ENCODE peak calls at places on chromosomes 1 and 21, in seven cellular contexts. L, S, N, D, W, Y and R are unnamed samples.

GRCh38 chr1:156121441-156121840 is 6.9 kb downstream of the LMNA start:
- DNase-seq in D (no peak), W (no peak), S (no peak), L (no peak), Y (no peak), N (no peak), R (no peak)

GRCh38 chr21:37427221-37427620 is 60.6 kb downstream of the DYRK1A start:
- DNase-seq in L (no peak), Y (no peak), N (no peak), D (no peak), W (no peak), S (no peak), R (no peak)

GRCh38 chr1:86205741-86206140 is 49.2 kb upstream of the COL24A1 start:
- DNase-seq in D (no peak), W (no peak), N (no peak), S (no peak), Y (no peak), L (no peak), R (no peak)

GRCh38 chr1:245488346-245489110 is 333.7 kb downstream of the KIF26B start:
- DNase-seq in D (no peak), N (no peak), W (no peak), Y (no peak), S (no peak), L (no peak), R (no peak)

GRCh38 chr1:216750031-216750627 is 26.9 kb upstream of the ESRRG start:
- DNase-seq in D (peak; percentile 33), S (no peak), L (peak; percentile 30), Y (no peak), N (peak; percentile 37), W (no peak), R (no peak)

GRCh38 chr1:224459936-224460335 is 25.3 kb upstream of the WDR26 start:
- DNase-seq in L (no peak), Y (no peak), S (no peak), N (no peak), D (no peak), W (no peak), R (no peak)

GRCh38 chr1:83100133-83100532 is 898.8 kb downstream of the TTLL7 start:
- DNase-seq in N (no peak), W (no peak), L (no peak), Y (no peak), D (no peak), S (no peak), R (no peak)

GRCh38 chr1:1631793-1632420 is at the start of gene MMP23B:
- DNase-seq in L (peak; percentile 44), D (peak; percentile 38), W (no peak), S (no peak), Y (peak; percentile 71), N (no peak), R (no peak)

GRCh38 chr1:186559601-186560116 is 98.7 kb upstream of the PDC start:
- DNase-seq in N (no peak), D (no peak), S (no peak), W (no peak), Y (no peak), L (no peak), R (no peak)

GRCh38 chr1:231679109-231679508 is 52.5 kb downstream of the DISC1 start:
- DNase-seq in Y (no peak), N (no peak), D (no peak), L (no peak), W (no peak), S (no peak), R (no peak)

GRCh38 chr1:11072216-11072917 is 12.5 kb upstream of the SRM start:
- DNase-seq in L (no peak), D (no peak), N (no peak), W (no peak), S (no peak), Y (no peak), R (no peak)

GRCh38 chr1:109185357-109185756 is 28.4 kb upstream of the SARS1 start:
- DNase-seq in D (no peak), Y (no peak), W (peak; percentile 73), N (no peak), L (no peak), S (no peak), R (no peak)

GRCh38 chr1:199704231-199704630 is 323.3 kb upstream of the NR5A2 start:
- DNase-seq in W (no peak), D (no peak), S (no peak), L (no peak), Y (no peak), N (no peak), R (no peak)

GRCh38 chr21:36203603-36203889 is 46.9 kb downstream of the DOP1B start:
- DNase-seq in D (peak; percentile 62), W (no peak), S (peak; percentile 49), Y (no peak), L (no peak), N (peak; percentile 43), R (no peak)

DNA sequence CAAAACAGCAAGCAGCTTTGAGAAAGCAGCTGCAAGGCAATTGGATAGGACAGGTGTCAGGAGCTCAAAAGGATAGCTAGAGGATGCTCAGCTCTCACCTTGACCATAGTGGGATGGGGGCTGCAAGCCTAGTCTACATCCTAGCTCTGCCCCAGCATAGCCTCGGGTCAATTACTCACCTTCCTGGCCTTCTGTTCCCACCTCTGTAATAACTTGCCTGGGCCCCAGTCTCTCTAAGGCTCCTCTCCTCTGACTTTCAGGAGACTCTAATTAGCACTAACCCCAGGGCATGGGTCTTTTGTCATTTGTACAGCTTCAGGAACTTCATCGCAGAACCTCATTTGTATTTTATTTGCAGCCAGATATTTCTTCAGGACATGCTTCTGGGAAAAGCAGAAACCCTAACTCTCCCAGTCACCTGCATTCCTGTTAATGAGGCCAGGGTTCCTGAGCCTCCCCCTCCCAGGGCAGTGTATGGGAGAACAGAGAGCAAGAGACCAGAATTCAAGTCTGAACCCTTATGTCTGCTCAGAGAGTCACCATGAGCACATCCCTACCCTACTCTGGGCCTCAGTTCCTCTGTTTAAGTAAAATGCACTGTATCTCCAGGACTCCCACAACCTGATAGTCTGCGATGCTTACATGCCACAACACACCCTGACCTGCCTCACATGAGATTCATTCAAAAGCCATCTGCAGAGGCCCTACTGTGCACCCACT is 108.1 kb downstream of the MATN1 start:
- DNase-seq in Y (no peak), L (no peak), N (no peak), W (no peak), S (no peak), D (no peak), R (peak; percentile 43)
- TF ChIP-seq POLR2A in Y (no peak), L (no peak), N (no peak), W (no peak), S (no peak), D (no peak), R (no peak)

DNA sequence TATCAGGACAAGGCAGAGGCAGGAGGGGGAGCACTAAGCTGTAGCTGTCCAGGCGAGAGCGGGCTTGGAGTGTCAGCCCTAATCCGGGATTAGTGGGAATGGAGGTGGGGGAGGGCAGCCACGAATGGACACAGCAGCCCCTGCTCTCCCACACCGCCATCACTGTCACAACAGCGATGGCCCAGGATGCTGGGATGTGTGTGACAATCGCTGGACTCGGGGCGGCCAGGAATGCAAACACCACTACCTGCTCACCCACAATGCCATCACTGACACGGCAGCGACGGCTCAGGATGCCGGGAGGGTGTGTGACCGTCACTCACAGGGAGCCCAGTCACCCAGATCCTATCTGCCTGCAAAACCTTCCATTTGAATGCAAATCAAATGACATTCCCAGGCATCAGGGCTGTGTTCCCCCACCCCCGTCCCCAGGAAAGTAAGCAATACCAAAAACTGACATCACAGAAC is 2.8 kb downstream of the C2CD2 start:
- DNase-seq in N (no peak), L (no peak), W (no peak), D (no peak), Y (no peak), S (no peak), R (no peak)
- H3K4me3 ChIP-seq in N (no peak overlapping the region), L (no peak overlapping the region), W (no peak overlapping the region), D (no peak overlapping the region), Y (no peak overlapping the region), S (no peak overlapping the region), R (no peak overlapping the region)

GRCh38 chr1:151176514-151177045 is 799 bp upstream of the TMOD4 start:
- DNase-seq in L (no peak), W (no peak), S (no peak), N (no peak), Y (no peak), D (no peak), R (no peak)

GRCh38 chr1:151175036-151175741 is 592 bp downstream of the TMOD4 start:
- DNase-seq in L (no peak), N (no peak), W (no peak), S (no peak), D (no peak), Y (no peak), R (no peak)

GRCh38 chr1:151171190-151171589 is 4.6 kb downstream of the TMOD4 start:
- DNase-seq in D (no peak), L (no peak), W (no peak), S (no peak), Y (no peak), N (no peak), R (no peak)

GRCh38 chr1:151175910-151176309 is at the start of gene TMOD4:
- DNase-seq in N (no peak), S (no peak), W (no peak), L (no peak), Y (no peak), D (peak; percentile 49), R (no peak)
- TF ChIP-seq POLR2A in N (no peak), S (no peak), W (no peak), L (no peak), Y (no peak), D (no peak), R (no peak)

GRCh38 chr1:172351761-172352161 is 68.7 kb upstream of the C1orf105 start:
- DNase-seq in W (no peak), S (no peak), L (no peak), D (no peak), Y (no peak), N (no peak), R (no peak)
- H3K4me3 ChIP-seq in W (no peak overlapping the region), S (no peak overlapping the region), L (no peak overlapping the region), D (no peak overlapping the region), Y (no peak overlapping the region), N (no peak overlapping the region), R (no peak overlapping the region)